ENCODE peak calls at places on chromosomes 4 and X, in four cellular contexts. One of them, this sample, is unnamed.
A peak's percentile ranks its signal among the peaks of the same experiment; 100 is the strongest.

GRCh38 chr4:121932212-121932974 is 19.5 kb downstream of the TRPC3 start:
- DNase-seq in stimulated activated CD4-positive, alpha-beta T cell treated with anti-CD3 and anti-CD28 coated beads, Interleukin-1b, Interleukin-23, amount 100 ng/mL, for 48 hours: no peak
- DNase-seq in lower lobe of right lung: peak; percentile 44
- DNase-seq in KG1: no peak
- DNase-seq in this sample: no peak

GRCh38 chrX:132751043-132751690 is 207.3 kb downstream of the HS6ST2 start:
- DNase-seq in stimulated activated CD4-positive, alpha-beta T cell treated with anti-CD3 and anti-CD28 coated beads, Interleukin-1b, Interleukin-23, amount 100 ng/mL, for 48 hours: no peak
- DNase-seq in lower lobe of right lung: no peak
- DNase-seq in KG1: no peak
- DNase-seq in this sample: no peak

GRCh38 chrX:38982843-38983242 is 181.6 kb downstream of the MID1IP1 start:
- DNase-seq in stimulated activated CD4-positive, alpha-beta T cell treated with anti-CD3 and anti-CD28 coated beads, Interleukin-1b, Interleukin-23, amount 100 ng/mL, for 48 hours: no peak
- DNase-seq in lower lobe of right lung: no peak
- DNase-seq in KG1: no peak
- DNase-seq in this sample: no peak

GRCh38 chr4:141127884-141128283 is 5.4 kb downstream of the RNF150 start:
- DNase-seq in stimulated activated CD4-positive, alpha-beta T cell treated with anti-CD3 and anti-CD28 coated beads, Interleukin-1b, Interleukin-23, amount 100 ng/mL, for 48 hours: no peak
- DNase-seq in lower lobe of right lung: no peak
- DNase-seq in KG1: no peak
- DNase-seq in this sample: no peak

GRCh38 chrX:27840881-27841280 is 33.1 kb downstream of the MAGEB10 start:
- DNase-seq in stimulated activated CD4-positive, alpha-beta T cell treated with anti-CD3 and anti-CD28 coated beads, Interleukin-1b, Interleukin-23, amount 100 ng/mL, for 48 hours: no peak
- DNase-seq in lower lobe of right lung: no peak
- DNase-seq in KG1: no peak
- DNase-seq in this sample: no peak

GRCh38 chr4:139191373-139191772 is 14.4 kb upstream of the ELF2 start:
- DNase-seq in stimulated activated CD4-positive, alpha-beta T cell treated with anti-CD3 and anti-CD28 coated beads, Interleukin-1b, Interleukin-23, amount 100 ng/mL, for 48 hours: no peak
- DNase-seq in lower lobe of right lung: no peak
- DNase-seq in KG1: no peak
- DNase-seq in this sample: no peak

GRCh38 chr4:141464366-141464765 is 172.0 kb upstream of the IL15 start:
- DNase-seq in stimulated activated CD4-positive, alpha-beta T cell treated with anti-CD3 and anti-CD28 coated beads, Interleukin-1b, Interleukin-23, amount 100 ng/mL, for 48 hours: no peak
- DNase-seq in lower lobe of right lung: no peak
- DNase-seq in KG1: no peak
- DNase-seq in this sample: no peak

GRCh38 chrX:134737721-134738369 is 79.6 kb upstream of the PLAC1 start:
- DNase-seq in stimulated activated CD4-positive, alpha-beta T cell treated with anti-CD3 and anti-CD28 coated beads, Interleukin-1b, Interleukin-23, amount 100 ng/mL, for 48 hours: no peak
- DNase-seq in lower lobe of right lung: no peak
- DNase-seq in KG1: no peak
- DNase-seq in this sample: no peak

GRCh38 chr4:1231637-1232360 is 17.1 kb downstream of the CTBP1 start:
- DNase-seq in stimulated activated CD4-positive, alpha-beta T cell treated with anti-CD3 and anti-CD28 coated beads, Interleukin-1b, Interleukin-23, amount 100 ng/mL, for 48 hours: no peak
- DNase-seq in lower lobe of right lung: no peak
- DNase-seq in KG1: no peak
- DNase-seq in this sample: no peak

GRCh38 chr4:6443035-6444023 is 29.1 kb downstream of the PPP2R2C start:
- DNase-seq in stimulated activated CD4-positive, alpha-beta T cell treated with anti-CD3 and anti-CD28 coated beads, Interleukin-1b, Interleukin-23, amount 100 ng/mL, for 48 hours: no peak
- DNase-seq in lower lobe of right lung: no peak
- DNase-seq in KG1: no peak
- DNase-seq in this sample: no peak

GRCh38 chrX:149512225-149512885 is 7.2 kb upstream of the IDS start:
- DNase-seq in stimulated activated CD4-positive, alpha-beta T cell treated with anti-CD3 and anti-CD28 coated beads, Interleukin-1b, Interleukin-23, amount 100 ng/mL, for 48 hours: peak; percentile 44
- DNase-seq in lower lobe of right lung: peak; percentile 52
- DNase-seq in KG1: no peak
- DNase-seq in this sample: no peak

GRCh38 chr4:121213940-121214339 is 49.8 kb upstream of the TNIP3 start:
- DNase-seq in stimulated activated CD4-positive, alpha-beta T cell treated with anti-CD3 and anti-CD28 coated beads, Interleukin-1b, Interleukin-23, amount 100 ng/mL, for 48 hours: no peak
- DNase-seq in lower lobe of right lung: no peak
- DNase-seq in KG1: no peak
- DNase-seq in this sample: no peak

GRCh38 chr4:78642934-78643333 is 91.4 kb downstream of the ANXA3 start:
- DNase-seq in stimulated activated CD4-positive, alpha-beta T cell treated with anti-CD3 and anti-CD28 coated beads, Interleukin-1b, Interleukin-23, amount 100 ng/mL, for 48 hours: no peak
- DNase-seq in lower lobe of right lung: no peak
- DNase-seq in KG1: no peak
- DNase-seq in this sample: no peak

GRCh38 chrX:130051176-130051845 is 59.0 kb downstream of the ELF4 start:
- DNase-seq in stimulated activated CD4-positive, alpha-beta T cell treated with anti-CD3 and anti-CD28 coated beads, Interleukin-1b, Interleukin-23, amount 100 ng/mL, for 48 hours: no peak
- DNase-seq in lower lobe of right lung: no peak
- DNase-seq in KG1: no peak
- DNase-seq in this sample: no peak

GRCh38 chrX:1749499-1749898 is 134.6 kb downstream of the ASMT start:
- DNase-seq in stimulated activated CD4-positive, alpha-beta T cell treated with anti-CD3 and anti-CD28 coated beads, Interleukin-1b, Interleukin-23, amount 100 ng/mL, for 48 hours: no peak
- DNase-seq in lower lobe of right lung: no peak
- DNase-seq in KG1: no peak
- DNase-seq in this sample: no peak

GRCh38 chr4:138645289-138645688 is 370.3 kb upstream of the NOCT start:
- DNase-seq in stimulated activated CD4-positive, alpha-beta T cell treated with anti-CD3 and anti-CD28 coated beads, Interleukin-1b, Interleukin-23, amount 100 ng/mL, for 48 hours: no peak
- DNase-seq in lower lobe of right lung: no peak
- DNase-seq in KG1: no peak
- DNase-seq in this sample: no peak

GRCh38 chr4:128381748-128382559 is 94.3 kb upstream of the PGRMC2 start:
- DNase-seq in stimulated activated CD4-positive, alpha-beta T cell treated with anti-CD3 and anti-CD28 coated beads, Interleukin-1b, Interleukin-23, amount 100 ng/mL, for 48 hours: no peak
- DNase-seq in lower lobe of right lung: no peak
- DNase-seq in KG1: no peak
- DNase-seq in this sample: no peak

GRCh38 chrX:70062961-70063550 is 799 bp downstream of the OTUD6A start:
- DNase-seq in stimulated activated CD4-positive, alpha-beta T cell treated with anti-CD3 and anti-CD28 coated beads, Interleukin-1b, Interleukin-23, amount 100 ng/mL, for 48 hours: no peak
- DNase-seq in lower lobe of right lung: no peak
- DNase-seq in KG1: no peak
- DNase-seq in this sample: no peak

GRCh38 chrX:110133735-110134370 is 130.9 kb downstream of the TMEM164 start:
- DNase-seq in stimulated activated CD4-positive, alpha-beta T cell treated with anti-CD3 and anti-CD28 coated beads, Interleukin-1b, Interleukin-23, amount 100 ng/mL, for 48 hours: no peak
- DNase-seq in lower lobe of right lung: no peak
- DNase-seq in KG1: no peak
- DNase-seq in this sample: no peak

GRCh38 chr4:77817304-77818076 is 1.7 kb downstream of the CNOT6L start:
- DNase-seq in stimulated activated CD4-positive, alpha-beta T cell treated with anti-CD3 and anti-CD28 coated beads, Interleukin-1b, Interleukin-23, amount 100 ng/mL, for 48 hours: no peak
- DNase-seq in lower lobe of right lung: no peak
- DNase-seq in KG1: no peak
- DNase-seq in this sample: no peak

GRCh38 chrX:71540801-71541545 is 8.1 kb downstream of the OGT start:
- DNase-seq in stimulated activated CD4-positive, alpha-beta T cell treated with anti-CD3 and anti-CD28 coated beads, Interleukin-1b, Interleukin-23, amount 100 ng/mL, for 48 hours: no peak
- DNase-seq in lower lobe of right lung: no peak
- DNase-seq in KG1: no peak
- DNase-seq in this sample: no peak

GRCh38 chr4:174365018-174365587 is 81.4 kb downstream of the CEP44 start:
- DNase-seq in stimulated activated CD4-positive, alpha-beta T cell treated with anti-CD3 and anti-CD28 coated beads, Interleukin-1b, Interleukin-23, amount 100 ng/mL, for 48 hours: no peak
- DNase-seq in lower lobe of right lung: no peak
- DNase-seq in KG1: no peak
- DNase-seq in this sample: peak; percentile 26

GRCh38 chrX:40094041-40094899 is 3.5 kb downstream of the BCOR start:
- DNase-seq in stimulated activated CD4-positive, alpha-beta T cell treated with anti-CD3 and anti-CD28 coated beads, Interleukin-1b, Interleukin-23, amount 100 ng/mL, for 48 hours: no peak
- DNase-seq in lower lobe of right lung: peak; percentile 62
- DNase-seq in KG1: no peak
- DNase-seq in this sample: no peak

GRCh38 chrX:150269613-150270254 is 93.4 kb upstream of the MAMLD1 start:
- DNase-seq in stimulated activated CD4-positive, alpha-beta T cell treated with anti-CD3 and anti-CD28 coated beads, Interleukin-1b, Interleukin-23, amount 100 ng/mL, for 48 hours: no peak
- DNase-seq in lower lobe of right lung: no peak
- DNase-seq in KG1: no peak
- DNase-seq in this sample: no peak

GRCh38 chr4:165345663-165346417 is 18.4 kb downstream of the MSMO1 start:
- DNase-seq in stimulated activated CD4-positive, alpha-beta T cell treated with anti-CD3 and anti-CD28 coated beads, Interleukin-1b, Interleukin-23, amount 100 ng/mL, for 48 hours: no peak
- DNase-seq in lower lobe of right lung: no peak
- DNase-seq in KG1: no peak
- DNase-seq in this sample: no peak

GRCh38 chr4:157739237-157739636 is 433.6 kb downstream of the GASK1B start:
- DNase-seq in stimulated activated CD4-positive, alpha-beta T cell treated with anti-CD3 and anti-CD28 coated beads, Interleukin-1b, Interleukin-23, amount 100 ng/mL, for 48 hours: no peak
- DNase-seq in lower lobe of right lung: no peak
- DNase-seq in KG1: no peak
- DNase-seq in this sample: no peak

GRCh38 chrX:153725832-153726285 is 1.2 kb downstream of the ABCD1 start:
- DNase-seq in stimulated activated CD4-positive, alpha-beta T cell treated with anti-CD3 and anti-CD28 coated beads, Interleukin-1b, Interleukin-23, amount 100 ng/mL, for 48 hours: no peak
- DNase-seq in lower lobe of right lung: no peak
- DNase-seq in KG1: no peak
- DNase-seq in this sample: no peak

GRCh38 chr4:158053801-158054200 is 119.0 kb downstream of the GASK1B start:
- DNase-seq in stimulated activated CD4-positive, alpha-beta T cell treated with anti-CD3 and anti-CD28 coated beads, Interleukin-1b, Interleukin-23, amount 100 ng/mL, for 48 hours: no peak
- DNase-seq in lower lobe of right lung: no peak
- DNase-seq in KG1: no peak
- DNase-seq in this sample: no peak

GRCh38 chr4:26021417-26022345 is 107.7 kb downstream of the SMIM20 start:
- DNase-seq in stimulated activated CD4-positive, alpha-beta T cell treated with anti-CD3 and anti-CD28 coated beads, Interleukin-1b, Interleukin-23, amount 100 ng/mL, for 48 hours: no peak
- DNase-seq in lower lobe of right lung: no peak
- DNase-seq in KG1: no peak
- DNase-seq in this sample: no peak

GRCh38 chrX:143853488-143853887 is 30.4 kb upstream of the UBE2NL start:
- DNase-seq in stimulated activated CD4-positive, alpha-beta T cell treated with anti-CD3 and anti-CD28 coated beads, Interleukin-1b, Interleukin-23, amount 100 ng/mL, for 48 hours: no peak
- DNase-seq in lower lobe of right lung: no peak
- DNase-seq in KG1: no peak
- DNase-seq in this sample: no peak

GRCh38 chr4:107825072-107825789 is 499 bp downstream of the SGMS2 start:
- DNase-seq in stimulated activated CD4-positive, alpha-beta T cell treated with anti-CD3 and anti-CD28 coated beads, Interleukin-1b, Interleukin-23, amount 100 ng/mL, for 48 hours: peak; percentile 1
- DNase-seq in lower lobe of right lung: peak; percentile 83
- DNase-seq in KG1: peak; percentile 19
- DNase-seq in this sample: no peak

This sample was measured in HCT116.